ENCODE peak calls at places on chromosome 1, in eight cellular contexts. One of them, this sample, is unnamed.

GRCh38 chr1:46772571-46772970 is 26.3 kb upstream of the CYP4B1 start:
- DNase-seq in GM19239: no peak
- DNase-seq in T-helper 2 cell: no peak
- DNase-seq in HTR-8/SVneo: no peak
- DNase-seq in amygdala: no peak
- DNase-seq in activated gamma-delta T cell treated with anti-CD3 and anti-CD28 coated beads, Interleukin-2, amount 50 U/mL, for 16 hours: no peak
- DNase-seq in kidney tubule cell: no peak
- DNase-seq in activated T-cell treated with anti-CD3 and anti-CD28 coated beads, Interleukin-2, amount 50 U/mL, for 72 hours: no peak
- DNase-seq in this sample: no peak

GRCh38 chr1:89757532-89757931 is 63.3 kb upstream of the LRRC8D start:
- DNase-seq in activated gamma-delta T cell treated with anti-CD3 and anti-CD28 coated beads, Interleukin-2, amount 50 U/mL, for 16 hours: no peak
- DNase-seq in amygdala: peak; percentile 15
- DNase-seq in T-helper 2 cell: peak; percentile 90
- DNase-seq in HTR-8/SVneo: no peak
- DNase-seq in GM19239: peak; percentile 32
- DNase-seq in activated T-cell treated with anti-CD3 and anti-CD28 coated beads, Interleukin-2, amount 50 U/mL, for 72 hours: peak; percentile 66
- DNase-seq in kidney tubule cell: no peak
- DNase-seq in this sample: no peak

GRCh38 chr1:89407355-89407754 is 43.5 kb downstream of the GBP6 start:
- DNase-seq in HTR-8/SVneo: no peak
- DNase-seq in amygdala: no peak
- DNase-seq in GM19239: no peak
- DNase-seq in activated T-cell treated with anti-CD3 and anti-CD28 coated beads, Interleukin-2, amount 50 U/mL, for 72 hours: no peak
- DNase-seq in T-helper 2 cell: peak; percentile 2
- DNase-seq in kidney tubule cell: peak; percentile 55
- DNase-seq in activated gamma-delta T cell treated with anti-CD3 and anti-CD28 coated beads, Interleukin-2, amount 50 U/mL, for 16 hours: no peak
- DNase-seq in this sample: no peak

GRCh38 chr1:208237241-208237640 is 6.9 kb downstream of the PLXNA2 start:
- DNase-seq in GM19239: no peak
- DNase-seq in activated gamma-delta T cell treated with anti-CD3 and anti-CD28 coated beads, Interleukin-2, amount 50 U/mL, for 16 hours: no peak
- DNase-seq in T-helper 2 cell: no peak
- DNase-seq in HTR-8/SVneo: no peak
- DNase-seq in amygdala: no peak
- DNase-seq in activated T-cell treated with anti-CD3 and anti-CD28 coated beads, Interleukin-2, amount 50 U/mL, for 72 hours: no peak
- DNase-seq in kidney tubule cell: no peak
- DNase-seq in this sample: no peak

GRCh38 chr1:217190359-217190758 is 440.5 kb downstream of the GPATCH2 start:
- DNase-seq in GM19239: no peak
- DNase-seq in activated gamma-delta T cell treated with anti-CD3 and anti-CD28 coated beads, Interleukin-2, amount 50 U/mL, for 16 hours: no peak
- DNase-seq in activated T-cell treated with anti-CD3 and anti-CD28 coated beads, Interleukin-2, amount 50 U/mL, for 72 hours: no peak
- DNase-seq in T-helper 2 cell: no peak
- DNase-seq in HTR-8/SVneo: no peak
- DNase-seq in kidney tubule cell: no peak
- DNase-seq in amygdala: no peak
- DNase-seq in this sample: no peak

GRCh38 chr1:5312870-5313269 is 658.5 kb downstream of the AJAP1 start:
- DNase-seq in activated T-cell treated with anti-CD3 and anti-CD28 coated beads, Interleukin-2, amount 50 U/mL, for 72 hours: no peak
- DNase-seq in T-helper 2 cell: no peak
- DNase-seq in kidney tubule cell: peak; percentile 13
- DNase-seq in HTR-8/SVneo: no peak
- DNase-seq in GM19239: no peak
- DNase-seq in amygdala: no peak
- DNase-seq in activated gamma-delta T cell treated with anti-CD3 and anti-CD28 coated beads, Interleukin-2, amount 50 U/mL, for 16 hours: no peak
- DNase-seq in this sample: no peak

GRCh38 chr1:84665703-84666317 is 24.5 kb downstream of the SSX2IP start:
- DNase-seq in activated T-cell treated with anti-CD3 and anti-CD28 coated beads, Interleukin-2, amount 50 U/mL, for 72 hours: no peak
- DNase-seq in HTR-8/SVneo: no peak
- DNase-seq in T-helper 2 cell: no peak
- DNase-seq in activated gamma-delta T cell treated with anti-CD3 and anti-CD28 coated beads, Interleukin-2, amount 50 U/mL, for 16 hours: no peak
- DNase-seq in kidney tubule cell: no peak
- DNase-seq in amygdala: no peak
- DNase-seq in GM19239: no peak
- DNase-seq in this sample: no peak

GRCh38 chr1:54781023-54781723 is 16.9 kb upstream of the PARS2 start:
- DNase-seq in amygdala: no peak
- DNase-seq in activated gamma-delta T cell treated with anti-CD3 and anti-CD28 coated beads, Interleukin-2, amount 50 U/mL, for 16 hours: no peak
- DNase-seq in T-helper 2 cell: no peak
- DNase-seq in activated T-cell treated with anti-CD3 and anti-CD28 coated beads, Interleukin-2, amount 50 U/mL, for 72 hours: no peak
- DNase-seq in kidney tubule cell: no peak
- DNase-seq in HTR-8/SVneo: no peak
- DNase-seq in GM19239: no peak
- DNase-seq in this sample: no peak

GRCh38 chr1:9238550-9238949 is 4.0 kb downstream of the H6PD start:
- DNase-seq in amygdala: no peak
- DNase-seq in kidney tubule cell: no peak
- DNase-seq in GM19239: no peak
- DNase-seq in T-helper 2 cell: no peak
- DNase-seq in HTR-8/SVneo: no peak
- DNase-seq in activated T-cell treated with anti-CD3 and anti-CD28 coated beads, Interleukin-2, amount 50 U/mL, for 72 hours: no peak
- DNase-seq in activated gamma-delta T cell treated with anti-CD3 and anti-CD28 coated beads, Interleukin-2, amount 50 U/mL, for 16 hours: no peak
- DNase-seq in this sample: no peak

This sample was measured in Caki2.